ENCODE peak calls at places on chromosomes 4 and X, in four cellular contexts. Q, G, V and W are unnamed samples.
A peak's percentile ranks its signal among the peaks of the same experiment; 100 is the strongest.

GRCh38 chr4:8352368-8353157 is 83.0 kb downstream of the HTRA3 start:
- DNase-seq in G (no peak), V (no peak), Q (no peak), W (no peak)

GRCh38 chrX:21735038-21735752 is 22.7 kb downstream of the SMPX start:
- DNase-seq in Q (no peak), G (no peak), V (no peak), W (no peak)

GRCh38 chr4:150961566-150961965 is 53.5 kb downstream of the LRBA start:
- DNase-seq in G (no peak), V (no peak), Q (no peak), W (no peak)

GRCh38 chrX:15497865-15498264 is 2.7 kb upstream of the BMX start:
- DNase-seq in Q (peak; percentile 74), G (peak; percentile 36), V (peak; percentile 55), W (peak; percentile 63)

GRCh38 chr4:8699063-8699385 is 106.5 kb downstream of the CPZ start:
- DNase-seq in G (no peak), Q (no peak), V (no peak), W (no peak)

GRCh38 chrX:139823806-139824205 is 109.0 kb downstream of the ATP11C start:
- DNase-seq in G (no peak), V (no peak), Q (no peak), W (no peak)

GRCh38 chr4:56134272-56134671 is 185.5 kb downstream of the CEP135 start:
- DNase-seq in Q (no peak), G (no peak), V (peak; percentile 37), W (no peak)

GRCh38 chrX:23386726-23387125 is 52.1 kb downstream of the PTCHD1 start:
- DNase-seq in V (no peak), G (no peak), Q (no peak), W (no peak)

GRCh38 chrX:38095971-38096529 is 89.7 kb downstream of the SYTL5 start:
- DNase-seq in Q (no peak), V (no peak), G (no peak), W (no peak)

GRCh38 chr4:3644849-3645627 is 112.8 kb upstream of the LRPAP1 start:
- DNase-seq in Q (no peak), G (no peak), V (peak; percentile 68), W (no peak)

GRCh38 chrX:48465336-48465933 is 4.6 kb downstream of the SLC38A5 start:
- DNase-seq in V (no peak), G (no peak), Q (no peak), W (peak; percentile 3)

GRCh38 chrX:48468693-48469691 is 1.1 kb downstream of the SLC38A5 start:
- DNase-seq in Q (no peak), V (no peak), G (no peak), W (peak; percentile 62)

GRCh38 chrX:48468247-48468671 is 1.8 kb downstream of the SLC38A5 start:
- DNase-seq in G (no peak), Q (no peak), V (no peak), W (peak; percentile 65)

GRCh38 chrX:48467331-48467761 is 2.7 kb downstream of the SLC38A5 start:
- DNase-seq in V (no peak), Q (no peak), G (no peak), W (no peak)

GRCh38 chrX:48466696-48467095 is 3.4 kb downstream of the SLC38A5 start:
- DNase-seq in G (no peak), V (no peak), Q (peak; percentile 7), W (no peak)
- TF ChIP-seq CTCF in G (no peak), V (peak; percentile 17), Q (peak; percentile 36), W (no peak)

GRCh38 chr4:39657465-39657864 is 18.8 kb upstream of the SMIM14 start:
- DNase-seq in V (no peak), G (no peak), Q (peak; percentile 58), W (peak; percentile 72)

GRCh38 chr4:39660757-39661156 is 22.1 kb upstream of the SMIM14 start:
- DNase-seq in V (no peak), Q (no peak), G (no peak), W (no peak)

GRCh38 chr4:39655866-39656265 is 17.2 kb upstream of the SMIM14 start:
- DNase-seq in V (no peak), G (peak; percentile 15), Q (peak; percentile 45), W (no peak)

GRCh38 chr4:39660045-39660444 is 21.4 kb upstream of the SMIM14 start:
- DNase-seq in G (no peak), V (no peak), Q (no peak), W (no peak)

DNA sequence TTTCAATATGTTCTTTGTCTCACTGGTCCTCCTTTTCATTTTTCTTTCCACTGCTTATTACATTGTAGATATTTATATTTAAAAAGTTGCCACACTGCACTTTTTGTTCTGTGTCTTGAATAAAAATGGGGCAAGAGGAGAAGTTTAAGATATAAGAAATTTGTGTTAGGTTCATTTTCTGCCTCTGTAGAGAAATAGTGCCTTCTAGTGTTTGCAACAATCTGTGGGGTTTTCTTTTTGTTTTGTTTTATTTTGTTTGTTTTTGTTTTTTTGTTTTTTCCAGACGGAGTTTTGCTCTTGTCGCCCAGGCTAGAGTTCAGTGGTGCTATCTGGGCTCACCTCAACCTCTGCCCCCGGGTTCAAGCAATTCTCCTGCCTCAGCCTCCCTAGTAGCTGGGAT is 20.1 kb upstream of the SMIM14 start:
- DNase-seq in V (no peak), Q (no peak), G (no peak), W (no peak)
- TF ChIP-seq CTCF in V (no peak), Q (peak; percentile 18), G (no peak), W (peak; percentile 8)

DNA sequence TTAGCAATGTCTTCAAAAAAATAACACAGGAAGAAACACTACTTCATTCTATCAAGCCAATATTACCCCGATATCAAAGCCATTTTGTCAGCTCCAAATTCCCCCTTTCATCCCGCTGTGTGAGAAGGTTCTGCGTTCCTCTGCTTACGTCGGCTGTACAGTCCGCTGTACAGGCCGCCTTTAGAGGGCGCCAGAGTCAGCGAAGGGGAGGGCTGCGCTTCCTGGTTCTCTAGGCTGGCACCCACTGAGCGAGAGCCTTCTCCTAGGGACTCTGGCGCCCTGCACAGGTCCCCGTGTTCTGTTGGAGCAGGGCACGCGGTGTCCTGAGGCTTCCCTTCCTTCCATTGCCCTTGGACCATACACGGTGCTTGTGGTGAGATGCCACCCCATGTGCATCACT is 25.3 kb upstream of the CT45A1 start:
- DNase-seq in G (no peak), V (peak; percentile 34), Q (no peak), W (no peak)
- TF ChIP-seq CTCF in G (no peak), V (peak; percentile 52), Q (peak; percentile 24), W (peak; percentile 1)

DNA sequence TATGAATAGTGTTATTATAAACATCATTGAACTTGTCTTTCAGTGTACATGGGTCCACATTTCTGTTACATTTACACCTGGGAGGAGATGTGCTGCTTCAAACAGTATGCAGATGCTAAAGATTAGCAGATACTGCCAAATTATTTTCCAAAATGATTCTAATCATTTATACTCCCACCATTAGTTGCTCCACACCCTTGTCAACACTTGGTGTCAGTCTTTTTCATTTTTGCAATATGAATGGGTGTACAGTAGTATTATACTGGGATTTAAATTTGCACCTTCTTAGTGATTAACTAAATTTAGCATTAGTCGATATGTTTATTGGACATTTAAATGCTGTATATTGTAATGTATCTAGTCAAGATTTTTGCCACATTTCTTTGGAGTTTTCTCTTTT is 131.6 kb upstream of the GRID2 start:
- DNase-seq in G (no peak), Q (no peak), V (no peak), W (no peak)
- TF ChIP-seq CTCF in G (no peak), Q (no peak), V (no peak), W (no peak)

GRCh38 chr4:177546745-177547144 is 104.5 kb upstream of the AGA start:
- DNase-seq in V (no peak), Q (no peak), G (no peak), W (no peak)

DNA sequence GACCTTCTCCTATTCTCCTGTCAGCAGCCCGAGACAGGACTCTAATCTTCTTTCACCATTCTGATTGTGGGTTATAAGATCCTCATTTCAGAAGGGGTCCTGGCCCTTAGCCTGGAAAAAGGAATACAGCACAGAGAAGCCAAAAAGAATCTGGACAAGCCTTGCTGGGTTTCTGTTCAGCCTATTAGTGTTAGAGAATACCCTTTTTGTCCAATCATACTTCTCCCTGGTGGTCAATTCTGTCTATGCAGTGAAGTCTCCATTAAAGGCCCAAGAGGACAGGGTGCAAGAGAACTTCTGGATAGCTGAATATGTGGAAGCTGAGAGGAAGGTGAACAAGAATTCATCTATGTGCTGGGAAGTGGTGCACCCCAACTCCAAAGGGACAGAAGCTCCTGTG is 105.7 kb upstream of the AGA start:
- DNase-seq in V (no peak), Q (no peak), G (no peak), W (no peak)
- TF ChIP-seq CTCF in V (no peak), Q (no peak), G (no peak), W (no peak)

GRCh38 chr4:182694551-182694950 is 222.6 kb downstream of the DCTD start:
- DNase-seq in V (no peak), Q (no peak), G (no peak), W (no peak)
- TF ChIP-seq CTCF in V (no peak), Q (no peak), G (no peak), W (no peak)

GRCh38 chrX:18354369-18355329 is at the start of gene SCML2:
- DNase-seq in Q (peak; percentile 48), V (peak; percentile 58), G (peak; percentile 4), W (peak; percentile 45)
- TF ChIP-seq CTCF in Q (no peak), V (no peak), G (no peak), W (no peak)

GRCh38 chr4:173001571-173001970 is 167.0 kb upstream of the GALNT7 start:
- DNase-seq in Q (no peak), G (no peak), V (no peak), W (no peak)
- TF ChIP-seq CTCF in Q (no peak), G (no peak), V (no peak), W (no peak)

GRCh38 chr4:184400375-184400870 is 73.9 kb downstream of the IRF2 start:
- DNase-seq in G (peak; percentile 36), Q (no peak), V (no peak), W (no peak)
- TF ChIP-seq CTCF in G (no peak), Q (no peak), V (no peak), W (no peak)

GRCh38 chr4:110837896-110838450 is 215.1 kb upstream of the PITX2 start:
- DNase-seq in G (no peak), Q (no peak), V (no peak), W (no peak)
- TF ChIP-seq CTCF in G (no peak), Q (no peak), V (no peak), W (no peak)